ENCODE peak calls at places on chromosomes 6 and 20, in ten cellular contexts. G, O, F, K, Q, Z, R, T, H and M are unnamed samples.

GRCh38 chr6:121559611-121560269 is 124.3 kb downstream of the GJA1 start:
- DNase-seq in G (no peak), O (no peak), F (no peak), K (no peak), Q (no peak), Z (no peak), R (no peak), T (no peak), H (no peak), M (no peak)

GRCh38 chr6:36221674-36222073 is 25.1 kb downstream of the BRPF3 start:
- DNase-seq in G (no peak), O (no peak), F (no peak), K (no peak), Q (no peak), Z (no peak), R (no peak), T (no peak), H (no peak), M (no peak)

GRCh38 chr6:110625883-110626282 is 149.5 kb upstream of the SLC22A16 start:
- DNase-seq in G (no peak), O (peak), F (no peak), K (no peak), Q (no peak), Z (no peak), R (peak), T (no peak), H (peak), M (no peak)

GRCh38 chr6:87756858-87757257 is 54.8 kb upstream of the AKIRIN2 start:
- DNase-seq in G (peak), O (peak), F (no peak), K (peak), Q (peak), Z (no peak), R (peak), T (peak), H (no peak), M (no peak)

GRCh38 chr20:54250691-54251090 is 42.8 kb downstream of the PFDN4 start:
- DNase-seq in G (no peak), O (no peak), F (no peak), K (no peak), Q (no peak), Z (no peak), R (no peak), T (no peak), H (no peak), M (no peak)

GRCh38 chr20:40493551-40493950 is 195.5 kb downstream of the MAFB start:
- DNase-seq in G (no peak), O (no peak), F (no peak), K (no peak), Q (no peak), Z (no peak), R (no peak), T (no peak), H (no peak), M (peak)

GRCh38 chr6:143579703-143580102 is 68.2 kb upstream of the FUCA2 start:
- DNase-seq in G (peak), O (peak), F (no peak), K (no peak), Q (no peak), Z (no peak), R (peak), T (no peak), H (peak), M (no peak)

GRCh38 chr6:44255848-44256247 is 1.5 kb downstream of the SLC35B2 start:
- DNase-seq in G (no peak), O (no peak), F (no peak), K (no peak), Q (no peak), Z (no peak), R (no peak), T (no peak), H (no peak), M (no peak)

GRCh38 chr20:10985536-10985935 is 311.7 kb upstream of the JAG1 start:
- DNase-seq in G (no peak), O (peak), F (no peak), K (no peak), Q (no peak), Z (no peak), R (peak), T (no peak), H (no peak), M (peak)

GRCh38 chr6:106974337-106974998 is at the start of gene CD24:
- DNase-seq in G (no peak), O (no peak), F (no peak), K (no peak), Q (peak), Z (peak), R (no peak), T (peak), H (peak), M (no peak)

GRCh38 chr6:32092760-32093497 is 16.2 kb downstream of the TNXB start:
- DNase-seq in G (peak), O (peak), F (no peak), K (no peak), Q (no peak), Z (no peak), R (peak), T (no peak), H (no peak), M (no peak)

GRCh38 chr6:81767163-81768000 is 14.9 kb upstream of the TENT5A start:
- DNase-seq in G (no peak), O (peak), F (no peak), K (no peak), Q (no peak), Z (no peak), R (peak), T (no peak), H (no peak), M (peak)

GRCh38 chr20:39021748-39022147 is 59.6 kb downstream of the DHX35 start:
- DNase-seq in G (no peak), O (no peak), F (no peak), K (no peak), Q (no peak), Z (no peak), R (no peak), T (no peak), H (no peak), M (no peak)

GRCh38 chr6:81934936-81935335 is 182.5 kb upstream of the TENT5A start:
- DNase-seq in G (no peak), O (peak), F (no peak), K (no peak), Q (no peak), Z (no peak), R (peak), T (no peak), H (no peak), M (no peak)

GRCh38 chr6:67818322-67818721 is 816.8 kb upstream of the ADGRB3 start:
- DNase-seq in G (no peak), O (no peak), F (no peak), K (no peak), Q (no peak), Z (no peak), R (no peak), T (no peak), H (no peak), M (no peak)

GRCh38 chr20:44405246-44405645 is 49.7 kb downstream of the HNF4A start:
- DNase-seq in G (no peak), O (no peak), F (no peak), K (no peak), Q (no peak), Z (no peak), R (no peak), T (no peak), H (peak), M (no peak)

GRCh38 chr6:161498359-161498758 is 224.5 kb upstream of the AGPAT4 start:
- DNase-seq in G (peak), O (peak), F (no peak), K (no peak), Q (no peak), Z (no peak), R (peak), T (no peak), H (peak), M (peak)

GRCh38 chr6:17884501-17885039 is 102.9 kb downstream of the KIF13A start:
- DNase-seq in G (no peak), O (no peak), F (no peak), K (no peak), Q (no peak), Z (no peak), R (peak), T (no peak), H (no peak), M (no peak)

GRCh38 chr6:44660561-44661220 is 273.2 kb downstream of the CDC5L start:
- DNase-seq in G (peak), O (no peak), F (no peak), K (no peak), Q (no peak), Z (no peak), R (no peak), T (no peak), H (no peak), M (no peak)

GRCh38 chr6:3311798-3312197 is 53.1 kb downstream of the PSMG4 start:
- DNase-seq in G (no peak), O (no peak), F (no peak), K (no peak), Q (no peak), Z (no peak), R (no peak), T (no peak), H (no peak), M (no peak)

GRCh38 chr6:72497186-72497585 is 124.7 kb upstream of the KCNQ5 start:
- DNase-seq in G (no peak), O (no peak), F (no peak), K (no peak), Q (no peak), Z (no peak), R (no peak), T (no peak), H (no peak), M (no peak)

GRCh38 chr6:29791786-29792122 is 35.9 kb upstream of the HLA-G start:
- DNase-seq in G (no peak), O (no peak), F (no peak), K (no peak), Q (no peak), Z (no peak), R (no peak), T (no peak), H (no peak), M (no peak)

GRCh38 chr6:165889636-165890403 is 226.8 kb upstream of the PDE10A start:
- DNase-seq in G (no peak), O (peak), F (no peak), K (no peak), Q (peak), Z (no peak), R (peak), T (no peak), H (peak), M (peak)

GRCh38 chr6:21970560-21970959 is 326.3 kb downstream of the PRL start:
- DNase-seq in G (no peak), O (no peak), F (no peak), K (no peak), Q (no peak), Z (no peak), R (no peak), T (no peak), H (no peak), M (no peak)

GRCh38 chr6:56954389-56955170 is at the start of gene BEND6:
- DNase-seq in G (peak), O (peak), F (no peak), K (no peak), Q (peak), Z (peak), R (peak), T (no peak), H (peak), M (peak)

GRCh38 chr6:300494-301198 is 8.4 kb downstream of the DUSP22 start:
- DNase-seq in G (no peak), O (no peak), F (no peak), K (no peak), Q (no peak), Z (no peak), R (no peak), T (no peak), H (no peak), M (no peak)

GRCh38 chr6:135423649-135424128 is 73.9 kb downstream of the AHI1 start:
- DNase-seq in G (peak), O (peak), F (no peak), K (no peak), Q (no peak), Z (no peak), R (peak), T (no peak), H (peak), M (peak)

GRCh38 chr20:23340524-23340923 is 10.1 kb upstream of the NXT1 start:
- DNase-seq in G (peak), O (peak), F (no peak), K (no peak), Q (no peak), Z (peak), R (peak), T (no peak), H (peak), M (peak)

GRCh38 chr20:11880694-11881093 is 37.0 kb upstream of the BTBD3 start:
- DNase-seq in G (no peak), O (no peak), F (no peak), K (no peak), Q (no peak), Z (no peak), R (no peak), T (no peak), H (no peak), M (no peak)